ENCODE peak calls at places on chromosome 18, in seven cellular contexts. D is ovary, J is tibial artery, X is GM13977, S is AG09309, L is IMR-90, T is foreskin fibroblast. V is an unnamed sample.

GRCh38 chr18:74836296-74837139 is 238.8 kb downstream of the ZNF407 start:
- DNase-seq in D (no peak), J (no peak), X (no peak), S (peak), L (peak), T (peak), V (peak)

GRCh38 chr18:77250501-77250925 is 865 bp downstream of the GALR1 start:
- DNase-seq in D (no peak), J (no peak), X (peak), S (no peak), L (no peak), T (no peak), V (no peak)

GRCh38 chr18:23300211-23300887 is 152.7 kb upstream of the RIOK3 start:
- DNase-seq in D (no peak), J (no peak), X (no peak), S (no peak), L (peak), T (no peak), V (peak)

GRCh38 chr18:55509631-55510372 is 78.2 kb downstream of the TCF4 start:
- DNase-seq in D (no peak), J (no peak), X (peak), S (peak), L (peak), T (peak), V (peak)

GRCh38 chr18:10482985-10483949 is 28.8 kb downstream of the APCDD1 start:
- DNase-seq in D (peak), J (no peak), X (peak), S (no peak), L (no peak), T (no peak), V (no peak)

GRCh38 chr18:76528477-76529432 is 33.7 kb upstream of the ZNF516 start:
- DNase-seq in D (peak), J (peak), X (no peak), S (no peak), L (peak), T (peak), V (peak)

GRCh38 chr18:31176531-31176930 is 13.9 kb upstream of the DSC1 start:
- DNase-seq in D (no peak), J (no peak), X (no peak), S (no peak), L (peak), T (no peak), V (no peak)

GRCh38 chr18:51350081-51350480 is 152.6 kb upstream of the MEX3C start:
- DNase-seq in D (no peak), J (no peak), X (no peak), S (no peak), L (no peak), T (no peak), V (no peak)

GRCh38 chr18:8439091-8439490 is 170.1 kb upstream of the RAB12 start:
- DNase-seq in D (no peak), J (no peak), X (no peak), S (no peak), L (no peak), T (no peak), V (no peak)

GRCh38 chr18:4510709-4511108 is 55.6 kb upstream of the DLGAP1 start:
- DNase-seq in D (no peak), J (no peak), X (peak), S (no peak), L (no peak), T (no peak), V (no peak)

GRCh38 chr18:76805221-76805620 is 17.1 kb upstream of the ZNF236 start:
- DNase-seq in D (no peak), J (no peak), X (no peak), S (no peak), L (peak), T (peak), V (peak)

GRCh38 chr18:11767935-11768334 is 78.9 kb downstream of the GNAL start:
- DNase-seq in D (no peak), J (no peak), X (no peak), S (no peak), L (no peak), T (no peak), V (no peak)

GRCh38 chr18:70907673-70908072 is 618.8 kb downstream of the SOCS6 start:
- DNase-seq in D (no peak), J (no peak), X (no peak), S (no peak), L (no peak), T (no peak), V (peak)

GRCh38 chr18:70491734-70492348 is 203.0 kb downstream of the SOCS6 start:
- DNase-seq in D (no peak), J (peak), X (peak), S (no peak), L (peak), T (peak), V (peak)

GRCh38 chr18:70394672-70395071 is 105.8 kb downstream of the SOCS6 start:
- DNase-seq in D (no peak), J (no peak), X (no peak), S (no peak), L (no peak), T (no peak), V (no peak)

GRCh38 chr18:23451011-23451410 is 2.1 kb upstream of the RIOK3 start:
- DNase-seq in D (no peak), J (no peak), X (no peak), S (no peak), L (no peak), T (no peak), V (no peak)

GRCh38 chr18:8912348-8913057 is 190.0 kb upstream of the NDUFV2 start:
- DNase-seq in D (no peak), J (no peak), X (no peak), S (no peak), L (no peak), T (no peak), V (no peak)

GRCh38 chr18:70415823-70416488 is 127.1 kb downstream of the SOCS6 start:
- DNase-seq in D (no peak), J (no peak), X (no peak), S (no peak), L (no peak), T (no peak), V (no peak)

GRCh38 chr18:73043231-73044000 is 175.6 kb upstream of the NETO1 start:
- DNase-seq in D (no peak), J (no peak), X (no peak), S (no peak), L (no peak), T (no peak), V (no peak)

GRCh38 chr18:457120-457519 is 43.4 kb downstream of the COLEC12 start:
- DNase-seq in D (no peak), J (peak), X (no peak), S (peak), L (peak), T (peak), V (peak)

GRCh38 chr18:59140287-59140885 is 702 bp downstream of the SEC11C start:
- DNase-seq in D (no peak), J (no peak), X (no peak), S (no peak), L (peak), T (peak), V (peak)

GRCh38 chr18:57786038-57786437 is 17.1 kb downstream of the ATP8B1 start:
- DNase-seq in D (no peak), J (no peak), X (no peak), S (no peak), L (no peak), T (no peak), V (no peak)

GRCh38 chr18:78540636-78541400 is 438.8 kb upstream of the SALL3 start:
- DNase-seq in D (no peak), J (no peak), X (no peak), S (no peak), L (no peak), T (no peak), V (no peak)

GRCh38 chr18:62986490-62986889 is 271.1 kb downstream of the PHLPP1 start:
- DNase-seq in D (no peak), J (no peak), X (no peak), S (no peak), L (no peak), T (no peak), V (no peak)

GRCh38 chr18:74126684-74127482 is 20.8 kb downstream of the FBXO15 start:
- DNase-seq in D (no peak), J (no peak), X (no peak), S (no peak), L (no peak), T (no peak), V (no peak)

GRCh38 chr18:24799176-24799575 is 338.7 kb downstream of the HRH4 start:
- DNase-seq in D (no peak), J (no peak), X (no peak), S (no peak), L (peak), T (no peak), V (no peak)

GRCh38 chr18:9594782-9595181 is 19.6 kb downstream of the PPP4R1 start:
- DNase-seq in D (no peak), J (no peak), X (peak), S (no peak), L (peak), T (no peak), V (no peak)

GRCh38 chr18:67864677-67865340 is 348.3 kb upstream of the DSEL start:
- DNase-seq in D (no peak), J (no peak), X (no peak), S (peak), L (peak), T (peak), V (peak)
- TF ChIP-seq CTCF in D (no peak), J (no peak), X (no peak), S (peak), L (no peak), T (peak), V (no peak)

GRCh38 chr18:2982452-2983172 is 30.3 kb downstream of the LPIN2 start:
- DNase-seq in D (no peak), J (no peak), X (no peak), S (no peak), L (no peak), T (no peak), V (no peak)

GRCh38 chr18:2984703-2985261 is 28.2 kb downstream of the LPIN2 start:
- DNase-seq in D (no peak), J (no peak), X (no peak), S (no peak), L (no peak), T (no peak), V (no peak)

GRCh38 chr18:2981212-2981728 is 31.7 kb downstream of the LPIN2 start:
- DNase-seq in D (no peak), J (no peak), X (no peak), S (peak), L (peak), T (peak), V (peak)

GRCh38 chr18:2985628-2986027 is 27.3 kb downstream of the LPIN2 start:
- DNase-seq in D (no peak), J (no peak), X (peak), S (no peak), L (peak), T (no peak), V (peak)

DNA sequence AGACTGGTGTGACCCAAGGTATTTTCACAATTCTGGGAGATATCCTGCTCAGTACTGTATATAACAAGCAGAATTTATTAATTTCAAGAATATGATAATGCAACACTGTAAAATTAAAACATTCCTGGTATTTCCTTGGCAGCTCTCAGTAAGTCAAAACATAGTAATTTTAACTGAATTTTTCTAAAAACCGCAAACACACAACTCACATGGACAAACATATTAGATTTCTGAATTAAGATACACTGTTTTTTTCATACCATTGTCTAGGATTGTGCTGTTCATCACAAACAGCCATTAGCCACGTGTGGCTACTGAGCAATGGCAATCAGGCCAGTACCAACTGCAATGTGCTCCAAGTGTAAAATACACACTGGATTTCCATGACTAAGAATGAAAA is 29.6 kb downstream of the LPIN2 start:
- DNase-seq in D (no peak), J (no peak), X (no peak), S (no peak), L (no peak), T (no peak), V (no peak)
- TF ChIP-seq CTCF in D (no peak), J (no peak), X (no peak), S (no peak), L (no peak), T (no peak), V (no peak)

GRCh38 chr18:13216092-13216582 is 2.4 kb upstream of the LDLRAD4 start:
- DNase-seq in D (peak), J (peak), X (peak), S (peak), L (peak), T (peak), V (peak)
- TF ChIP-seq CTCF in D (no peak), J (peak), X (peak), S (peak), L (peak), T (peak), V (peak)

DNA sequence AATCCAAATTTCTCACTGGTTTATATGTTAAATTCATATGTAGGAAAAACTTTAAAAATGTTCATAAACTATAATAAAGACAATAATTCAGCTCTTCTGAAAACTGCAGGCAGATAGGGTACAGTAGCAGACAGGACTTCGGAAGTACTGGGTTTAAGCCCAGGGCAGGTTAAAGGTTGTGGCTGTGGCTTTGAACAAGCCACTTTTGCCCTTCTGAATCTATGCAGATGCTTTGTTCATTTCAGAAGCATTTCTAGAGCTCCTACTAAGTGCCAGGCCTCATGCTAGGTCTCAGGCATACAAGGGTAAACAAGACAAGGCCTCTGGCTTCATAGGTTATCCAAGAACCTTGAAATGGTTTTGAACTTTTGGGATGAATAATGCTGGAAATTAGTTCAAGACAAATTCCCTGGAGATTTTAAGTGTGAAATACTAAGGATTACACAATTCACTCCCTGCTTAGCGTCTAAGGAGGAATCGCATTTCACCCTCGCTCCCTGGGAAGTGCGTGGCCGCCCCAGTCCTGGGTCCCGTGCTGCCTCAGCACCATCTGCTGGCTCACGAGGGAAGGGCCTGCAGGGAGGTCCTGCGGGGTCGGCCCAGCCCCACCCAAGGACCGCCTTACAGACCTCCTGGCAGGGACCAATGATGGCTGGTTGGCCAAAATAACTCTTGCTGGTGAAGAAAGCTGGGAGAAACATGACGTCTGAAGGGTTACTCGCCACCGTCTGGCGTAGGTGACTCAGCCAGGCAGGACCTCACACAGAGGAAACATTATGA is 67.7 kb upstream of the L3MBTL4 start:
- DNase-seq in D (peak), J (peak), X (peak), S (peak), L (peak), T (peak), V (peak)
- TF ChIP-seq CTCF in D (peak), J (peak), X (peak), S (peak), L (peak), T (peak), V (peak)

DNA sequence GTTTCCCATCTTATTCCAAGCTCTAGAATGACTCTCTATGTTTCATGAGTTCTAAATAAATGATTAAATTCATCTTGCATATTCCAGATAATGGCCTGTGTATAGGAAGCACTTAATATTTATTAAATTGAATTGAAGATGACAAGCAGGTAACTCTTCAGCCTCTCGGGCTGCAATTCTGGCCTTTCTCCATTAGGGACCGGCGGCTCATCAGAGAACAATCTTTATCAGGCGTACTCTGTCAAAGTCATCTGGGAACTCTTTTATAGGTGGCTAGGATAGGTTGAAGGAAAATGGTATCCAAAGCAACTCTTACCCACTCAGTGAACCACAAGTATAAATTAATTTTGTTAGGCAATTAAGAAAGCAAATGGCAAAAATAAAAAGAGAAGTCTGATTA is 308.5 kb downstream of the NOL4 start:
- DNase-seq in D (no peak), J (no peak), X (no peak), S (no peak), L (no peak), T (no peak), V (no peak)
- TF ChIP-seq CTCF in D (no peak), J (no peak), X (no peak), S (no peak), L (no peak), T (no peak), V (peak)

GRCh38 chr18:46046126-46046525 is 25.9 kb downstream of the PSTPIP2 start:
- DNase-seq in D (no peak), J (no peak), X (no peak), S (no peak), L (no peak), T (no peak), V (no peak)
- TF ChIP-seq CTCF in D (no peak), J (no peak), X (no peak), S (no peak), L (no peak), T (no peak), V (no peak)

GRCh38 chr18:37578886-37579513 is 13.4 kb upstream of the CELF4 start:
- DNase-seq in D (no peak), J (no peak), X (peak), S (no peak), L (peak), T (no peak), V (peak)
- TF ChIP-seq CTCF in D (no peak), J (no peak), X (peak), S (peak), L (peak), T (peak), V (peak)

GRCh38 chr18:48639772-48640432 is 101.1 kb downstream of the CTIF start:
- DNase-seq in D (no peak), J (no peak), X (peak), S (no peak), L (no peak), T (no peak), V (no peak)
- TF ChIP-seq CTCF in D (no peak), J (peak), X (peak), S (peak), L (peak), T (peak), V (peak)

GRCh38 chr18:37341473-37342086 is 224.0 kb downstream of the CELF4 start:
- DNase-seq in D (no peak), J (no peak), X (no peak), S (no peak), L (no peak), T (no peak), V (no peak)

GRCh38 chr18:37346048-37346447 is 219.6 kb downstream of the CELF4 start:
- DNase-seq in D (no peak), J (no peak), X (no peak), S (no peak), L (no peak), T (no peak), V (no peak)

GRCh38 chr18:37339701-37340215 is 225.8 kb downstream of the CELF4 start:
- DNase-seq in D (no peak), J (no peak), X (no peak), S (no peak), L (no peak), T (no peak), V (no peak)

GRCh38 chr18:37341016-37341415 is 224.6 kb downstream of the CELF4 start:
- DNase-seq in D (no peak), J (no peak), X (no peak), S (no peak), L (no peak), T (no peak), V (no peak)

GRCh38 chr18:37343542-37343851 is 222.1 kb downstream of the CELF4 start:
- DNase-seq in D (no peak), J (no peak), X (no peak), S (no peak), L (no peak), T (no peak), V (no peak)
- TF ChIP-seq CTCF in D (no peak), J (no peak), X (no peak), S (no peak), L (no peak), T (no peak), V (no peak)